ENCODE peak calls at places on chromosomes 6 and 20, in nine cellular contexts. O is cardiac septum; Q is left ventricle myocardium superior; N is stimulated activated CD4-positive, alpha-beta T cell treated with anti-CD3 and anti-CD28 coated beads, TNF-alpha, amount 100 ng/mL, for 1 hour; F is central memory CD8-positive, alpha-beta T cell; K is tibial nerve; R is lower leg skin; D is progenitor cell of endocrine pancreas; U is activated naive CD8-positive, alpha-beta T cell treated with anti-CD3 and anti-CD28 coated beads, Interleukin-2, amount 50 U/mL, for 24 hours. X is an unnamed sample.

GRCh38 chr20:17856024-17856564 is 112.5 kb downstream of the SNX5 start:
- DNase-seq in N (no peak), Q (no peak), D (no peak), O (no peak), K (no peak), R (no peak), F (no peak), U (no peak), X (no peak)

GRCh38 chr6:12485226-12485764 is 195.1 kb downstream of the EDN1 start:
- DNase-seq in N (no peak), F (no peak), R (no peak), U (no peak), K (no peak), D (no peak), O (no peak), Q (no peak), X (no peak)

GRCh38 chr20:10242166-10242565 is 23.5 kb downstream of the SNAP25 start:
- DNase-seq in U (no peak), N (no peak), D (no peak), R (no peak), Q (no peak), O (no peak), K (no peak), F (no peak), X (no peak)

GRCh38 chr6:112879920-112880413 is 532.8 kb downstream of the RFPL4B start:
- DNase-seq in R (no peak), N (no peak), O (no peak), F (no peak), U (peak; percentile 1), K (no peak), D (peak; percentile 81), Q (peak; percentile 31), X (no peak)

GRCh38 chr6:125811259-125811658 is 20.5 kb downstream of the NCOA7 start:
- DNase-seq in D (no peak), N (no peak), R (no peak), K (no peak), U (no peak), O (no peak), F (no peak), Q (no peak), X (no peak)

GRCh38 chr6:154001494-154002285 is 37.4 kb upstream of the OPRM1 start:
- DNase-seq in U (no peak), O (no peak), N (no peak), Q (no peak), F (no peak), K (no peak), D (no peak), R (no peak), X (no peak)

GRCh38 chr6:7991992-7992815 is 72.0 kb downstream of the BLOC1S5 start:
- DNase-seq in K (peak; percentile 7), D (no peak), U (no peak), R (no peak), Q (peak; percentile 39), N (no peak), F (no peak), O (no peak), X (no peak)

GRCh38 chr6:140537211-140537610 is 1162.8 kb upstream of the CITED2 start:
- DNase-seq in N (no peak), D (no peak), R (no peak), Q (no peak), F (no peak), K (no peak), O (no peak), U (no peak), X (no peak)

GRCh38 chr20:4685923-4686221 is 35.8 kb upstream of the PRND start:
- DNase-seq in U (no peak), K (no peak), Q (no peak), F (no peak), N (no peak), O (no peak), R (no peak), D (no peak), X (no peak)

GRCh38 chr6:135212020-135212806 is 31.1 kb downstream of the MYB start:
- DNase-seq in D (no peak), U (no peak), Q (no peak), R (no peak), F (no peak), N (no peak), O (no peak), K (no peak), X (no peak)

X was measured in activated T-helper 1 cell treated with anti-CD3 and anti-CD28 coated beads, Interleukin-2, amount 50 U/mL, for 16 hours.